ENCODE peak calls at places on chromosomes 16 and 17, in six cellular contexts. S, V, K, E, M and A are unnamed samples.

GRCh38 chr17:57404073-57404472 is 147.8 kb downstream of the MSI2 start:
- DNase-seq in V (no peak), M (no peak), E (no peak), K (no peak), S (peak), A (no peak)

GRCh38 chr16:29989111-29989858 is 6.1 kb downstream of the HIRIP3 start:
- DNase-seq in V (no peak), E (no peak), K (no peak), M (no peak), S (no peak), A (no peak)

GRCh38 chr17:55641559-55642160 is 81.0 kb downstream of the TMEM100 start:
- DNase-seq in V (peak), K (peak), E (peak), M (peak), S (peak), A (peak)

GRCh38 chr16:59848314-59848713 is 1114.2 kb upstream of the GOT2 start:
- DNase-seq in E (no peak), M (no peak), K (no peak), S (no peak), V (no peak), A (peak)

GRCh38 chr16:12536412-12536746 is 267.3 kb downstream of the CPPED1 start:
- DNase-seq in E (no peak), M (no peak), V (no peak), S (no peak), K (no peak), A (no peak)

GRCh38 chr16:31471875-31472558 is at the start of gene TGFB1I1:
- DNase-seq in K (peak), M (peak), S (no peak), E (peak), V (peak), A (peak)

GRCh38 chr17:3961564-3962047 is 2.6 kb downstream of the ATP2A3 start:
- DNase-seq in K (no peak), M (no peak), S (no peak), E (no peak), V (no peak), A (no peak)

GRCh38 chr16:49014300-49015188 is 267.1 kb downstream of the CBLN1 start:
- DNase-seq in E (no peak), K (no peak), V (no peak), S (no peak), M (no peak), A (no peak)

GRCh38 chr17:19022128-19022527 is 17.6 kb upstream of the FAM83G start:
- DNase-seq in M (no peak), K (no peak), S (no peak), V (no peak), E (no peak), A (no peak)

GRCh38 chr16:85969591-85969990 is 70.6 kb downstream of the IRF8 start:
- DNase-seq in M (no peak), E (no peak), V (no peak), S (no peak), K (peak), A (no peak)

GRCh38 chr16:11372924-11373306 is 27.7 kb downstream of the RMI2 start:
- DNase-seq in M (no peak), S (no peak), K (no peak), E (no peak), V (no peak), A (no peak)

GRCh38 chr16:67238806-67239470 is 8.3 kb downstream of the FHOD1 start:
- DNase-seq in E (no peak), K (no peak), V (no peak), M (no peak), S (no peak), A (no peak)

GRCh38 chr17:17353625-17354484 is 50.7 kb downstream of the NT5M start:
- DNase-seq in S (no peak), V (no peak), E (no peak), M (no peak), K (no peak), A (no peak)

GRCh38 chr17:19900809-19901208 is 33.1 kb upstream of the ULK2 start:
- DNase-seq in K (no peak), M (no peak), V (no peak), E (no peak), S (no peak), A (no peak)

GRCh38 chr17:45016823-45017222 is 34.6 kb downstream of the DCAKD start:
- DNase-seq in E (no peak), V (no peak), M (no peak), K (no peak), S (peak), A (peak)

GRCh38 chr16:66591018-66591417 is 11.8 kb downstream of the CMTM2 start:
- DNase-seq in E (no peak), M (no peak), V (no peak), K (no peak), S (no peak), A (no peak)

GRCh38 chr17:76007850-76008165 is 7.2 kb downstream of the CDK3 start:
- DNase-seq in M (no peak), E (no peak), V (no peak), K (no peak), S (no peak), A (no peak)

GRCh38 chr16:64290461-64290860 is 831.4 kb downstream of the CDH11 start:
- DNase-seq in M (no peak), S (no peak), K (no peak), E (no peak), V (no peak), A (no peak)

GRCh38 chr17:10836966-10837599 is 804 bp downstream of the PIRT start:
- DNase-seq in E (no peak), M (no peak), K (no peak), V (no peak), S (no peak), A (no peak)

GRCh38 chr17:54864070-54864469 is 36.6 kb upstream of the TOM1L1 start:
- DNase-seq in V (no peak), M (no peak), K (no peak), S (no peak), E (no peak), A (no peak)

GRCh38 chr17:75601057-75601987 is 13.7 kb downstream of the MYO15B start:
- DNase-seq in K (peak), S (peak), V (peak), M (peak), E (no peak), A (peak)

GRCh38 chr17:30477758-30478115 is 529 bp downstream of the GOSR1 start:
- DNase-seq in M (no peak), V (peak), S (peak), K (peak), E (no peak), A (peak)

GRCh38 chr16:67029249-67030096 is 524 bp downstream of the CBFB start:
- DNase-seq in M (peak), S (peak), K (peak), V (peak), E (peak), A (peak)

GRCh38 chr17:83079766-83080616 is 582 bp downstream of the METRNL start:
- DNase-seq in M (no peak), E (no peak), K (no peak), S (no peak), V (no peak), A (no peak)

GRCh38 chr17:67490471-67490870 is 113.4 kb downstream of the PITPNC1 start:
- DNase-seq in S (no peak), V (no peak), E (peak), K (no peak), M (no peak), A (no peak)
- H3K4me3 ChIP-seq in S (no peak), V (peak), E (no peak), K (no peak), M (peak), A (peak)

GRCh38 chr17:61551255-61551742 is 39.7 kb downstream of the NACA2 start:
- DNase-seq in K (peak), V (peak), E (no peak), S (peak), M (no peak), A (peak)
- TF ChIP-seq CTCF in K (peak), V (peak), E (peak), S (peak), M (peak), A (peak)

DNA sequence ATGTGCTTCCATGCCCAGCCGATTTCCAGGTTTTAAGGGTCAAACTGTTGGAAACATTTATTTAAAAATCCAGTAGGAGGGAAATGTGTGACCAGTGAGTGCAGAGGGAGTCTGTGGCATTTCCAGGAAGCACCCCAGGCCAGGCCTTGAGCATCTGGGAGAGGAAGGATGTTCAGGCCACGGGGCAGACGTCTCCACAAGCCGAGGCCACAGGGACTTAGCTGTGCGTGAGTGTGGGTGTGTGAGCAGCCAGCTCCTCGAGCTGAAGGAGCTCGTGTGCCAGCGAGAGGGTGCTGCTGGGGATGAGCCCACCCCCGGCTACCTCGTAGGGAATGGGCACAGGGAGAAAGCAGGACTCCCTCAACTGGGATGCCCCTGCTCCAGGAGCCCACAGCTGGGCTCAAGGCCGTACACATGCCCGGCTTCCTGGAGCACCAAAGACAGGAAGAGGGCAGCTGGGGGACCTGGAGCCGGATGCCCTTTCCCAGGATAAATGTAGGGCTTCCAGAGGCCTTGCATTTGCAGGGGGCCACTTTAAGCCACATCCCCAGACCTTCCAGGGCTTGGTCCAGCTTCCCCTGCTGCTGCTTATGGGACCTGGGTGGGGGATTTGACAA is 12.5 kb downstream of the NPTX1 start:
- DNase-seq in K (no peak), M (no peak), V (no peak), E (no peak), S (no peak), A (no peak)
- H3K4me3 ChIP-seq in K (no peak), M (no peak), V (no peak), E (no peak), S (no peak), A (no peak)

GRCh38 chr17:14693382-14693781 is 392.5 kb downstream of the HS3ST3B1 start:
- DNase-seq in M (no peak), S (no peak), E (no peak), V (no peak), K (no peak), A (no peak)

GRCh38 chr17:14690704-14691103 is 389.8 kb downstream of the HS3ST3B1 start:
- DNase-seq in E (no peak), M (no peak), S (no peak), K (no peak), V (no peak), A (no peak)

GRCh38 chr17:14688134-14688533 is 387.3 kb downstream of the HS3ST3B1 start:
- DNase-seq in K (no peak), V (no peak), E (no peak), M (no peak), S (no peak), A (no peak)
- TF ChIP-seq CTCF in K (peak), V (peak), E (no peak), M (no peak), S (no peak), A (peak)

DNA sequence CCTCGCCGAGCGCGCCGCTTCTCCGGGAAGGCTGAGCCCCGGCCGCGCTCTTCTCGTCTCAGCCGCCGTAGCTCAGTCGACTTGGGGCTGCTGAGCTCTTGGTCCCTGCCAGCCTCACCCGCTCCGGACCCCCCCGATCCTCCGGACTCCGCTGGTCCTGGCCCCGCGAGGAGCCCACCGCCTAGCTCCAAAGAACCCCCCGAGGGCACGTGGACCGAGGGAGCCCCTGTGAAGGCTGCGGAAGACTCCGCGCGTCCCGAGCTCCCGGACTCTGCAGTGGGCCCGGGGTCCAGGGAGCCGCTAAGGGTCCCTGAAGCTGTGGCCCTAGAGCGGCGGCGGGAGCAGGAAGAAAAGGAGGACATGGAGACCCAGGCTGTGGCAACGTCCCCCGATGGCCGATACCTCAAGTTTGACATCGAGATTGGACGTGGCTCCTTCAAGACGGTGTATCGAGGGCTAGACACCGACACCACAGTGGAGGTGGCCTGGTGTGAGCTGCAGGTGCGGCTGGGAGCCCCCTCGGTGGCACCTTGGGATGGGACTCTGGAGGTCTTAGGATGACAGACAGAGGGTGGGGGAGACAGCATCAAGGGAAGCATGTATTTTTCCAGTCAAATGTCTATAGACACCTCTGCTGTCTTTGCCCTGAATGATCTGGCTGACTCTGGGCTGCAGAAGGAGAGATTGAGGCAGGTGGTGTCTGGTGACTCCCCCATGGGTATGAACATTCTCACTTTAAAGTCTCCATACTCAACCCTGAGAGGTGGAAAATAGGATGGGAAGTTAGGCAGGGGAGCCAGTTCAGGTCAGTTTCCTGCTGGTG is 617 bp downstream of the WNK4 start:
- DNase-seq in V (no peak), S (peak), K (no peak), M (no peak), E (no peak), A (no peak)
- H3K4me3 ChIP-seq in V (peak), S (peak), K (peak), M (peak), E (peak), A (peak)

DNA sequence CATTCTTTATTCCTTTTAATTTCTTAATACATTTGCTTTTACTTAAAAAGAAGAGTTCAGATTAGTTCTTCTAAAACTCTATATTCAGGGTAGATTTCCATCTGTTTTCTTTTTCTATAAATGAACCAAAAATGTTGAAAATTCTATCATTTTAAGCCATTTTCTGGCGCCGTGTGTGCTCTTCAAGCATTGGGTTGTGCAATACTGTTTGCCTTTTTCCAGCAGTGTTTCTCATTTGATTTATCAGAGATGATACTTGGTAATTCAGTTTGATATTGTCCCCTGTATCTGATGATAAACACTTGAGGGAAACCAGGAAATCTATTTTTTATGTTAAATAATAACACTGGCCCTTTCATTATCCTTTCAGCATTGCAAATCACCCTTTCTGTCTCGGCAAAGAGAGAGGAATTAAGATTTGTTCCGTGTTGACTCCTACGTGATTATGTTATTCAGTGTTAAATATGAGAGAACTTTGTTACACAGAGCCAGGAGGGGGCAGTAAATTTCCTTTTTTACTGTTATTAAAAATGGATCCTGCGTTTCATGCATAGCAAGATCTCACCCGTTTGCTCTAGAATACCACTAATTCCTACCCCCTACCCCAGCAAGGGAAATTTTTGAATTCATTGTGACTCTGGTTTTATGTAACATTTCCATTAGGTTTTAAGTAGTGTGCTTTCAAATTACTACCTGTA is 606.9 kb upstream of the RBFOX1 start:
- DNase-seq in V (no peak), K (no peak), E (no peak), M (no peak), S (peak), A (no peak)
- TF ChIP-seq CTCF in V (no peak), K (no peak), E (no peak), M (no peak), S (no peak), A (no peak)

DNA sequence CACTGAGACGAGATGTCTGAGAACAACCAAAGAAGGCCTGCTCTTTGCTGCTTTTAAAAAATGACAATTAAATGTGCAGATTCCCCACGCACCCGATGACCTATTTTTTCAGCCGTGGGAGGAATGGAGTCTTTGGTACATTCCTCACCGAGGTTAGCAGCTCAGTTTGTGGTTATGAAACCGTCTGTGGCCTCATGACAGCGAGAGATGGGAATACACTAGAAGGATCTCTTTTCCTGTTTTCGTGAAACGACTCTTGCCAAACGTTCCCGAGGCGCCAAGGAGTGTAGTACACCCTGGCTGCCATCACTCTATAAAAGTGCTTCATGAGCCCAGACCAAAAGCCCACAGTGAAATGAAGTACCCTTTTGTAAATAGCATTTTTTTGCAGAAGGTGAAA is 87.8 kb downstream of the CRISPLD2 start:
- DNase-seq in M (no peak), E (peak), S (no peak), V (peak), K (peak), A (peak)
- H3K4me3 ChIP-seq in M (no peak), E (no peak), S (no peak), V (no peak), K (no peak), A (no peak)